ENCODE peak calls at places on chromosome 3, in eight cellular contexts. W is activated B cell treated with CpG ODN at 0.5 μM for 24 hours, I is progenitor cell of endocrine pancreas, C is SK-N-SH, B is fibroblast of pulmonary artery, E is mucosa of descending colon, P is right atrium auricular region, K is cardiac fibroblast. T is an unnamed sample.

GRCh38 chr3:48561045-48561736 is 2.4 kb downstream of the UCN2 start:
- DNase-seq in W (no peak), I (peak), C (peak), B (peak), E (peak), P (peak), K (peak), T (no peak)

GRCh38 chr3:81451140-81451539 is 310.3 kb downstream of the GBE1 start:
- DNase-seq in W (no peak), I (no peak), C (no peak), B (no peak), E (no peak), P (no peak), K (no peak), T (no peak)

GRCh38 chr3:161291191-161291901 is 70.2 kb downstream of the NMD3 start:
- DNase-seq in W (no peak), I (no peak), C (no peak), B (no peak), E (no peak), P (no peak), K (no peak), T (no peak)

GRCh38 chr3:67302419-67302979 is 304.4 kb downstream of the KBTBD8 start:
- DNase-seq in W (no peak), I (no peak), C (no peak), B (no peak), E (no peak), P (no peak), K (no peak), T (no peak)

GRCh38 chr3:173396191-173397041 is 1.1 kb upstream of the NLGN1 start:
- DNase-seq in W (no peak), I (no peak), C (peak), B (peak), E (no peak), P (no peak), K (peak), T (no peak)

GRCh38 chr3:42055291-42055690 is 35.9 kb upstream of the TRAK1 start:
- DNase-seq in W (no peak), I (no peak), C (no peak), B (peak), E (no peak), P (no peak), K (peak), T (no peak)

GRCh38 chr3:120416868-120417267 is 33.9 kb downstream of the FSTL1 start:
- DNase-seq in W (no peak), I (no peak), C (no peak), B (no peak), E (peak), P (no peak), K (no peak), T (no peak)

GRCh38 chr3:123768480-123769359 is 115.4 kb downstream of the MYLK start:
- DNase-seq in W (no peak), I (no peak), C (peak), B (no peak), E (no peak), P (no peak), K (no peak), T (no peak)

GRCh38 chr3:30689202-30689641 is 82.8 kb downstream of the TGFBR2 start:
- DNase-seq in W (no peak), I (no peak), C (peak), B (peak), E (peak), P (no peak), K (peak), T (no peak)

GRCh38 chr3:177742273-177742672 is 545.0 kb upstream of the TBL1XR1 start:
- DNase-seq in W (no peak), I (no peak), C (no peak), B (no peak), E (no peak), P (no peak), K (no peak), T (no peak)

GRCh38 chr3:149542375-149543312 is 68.1 kb downstream of the TM4SF4 start:
- DNase-seq in W (no peak), I (no peak), C (no peak), B (no peak), E (no peak), P (no peak), K (peak), T (no peak)

GRCh38 chr3:69048990-69049389 is 3.1 kb downstream of the TMF1 start:
- DNase-seq in W (no peak), I (no peak), C (no peak), B (no peak), E (no peak), P (no peak), K (no peak), T (no peak)

GRCh38 chr3:158725348-158725966 is 6.8 kb downstream of the RARRES1 start:
- DNase-seq in W (no peak), I (no peak), C (no peak), B (peak), E (peak), P (peak), K (peak), T (no peak)

DNA sequence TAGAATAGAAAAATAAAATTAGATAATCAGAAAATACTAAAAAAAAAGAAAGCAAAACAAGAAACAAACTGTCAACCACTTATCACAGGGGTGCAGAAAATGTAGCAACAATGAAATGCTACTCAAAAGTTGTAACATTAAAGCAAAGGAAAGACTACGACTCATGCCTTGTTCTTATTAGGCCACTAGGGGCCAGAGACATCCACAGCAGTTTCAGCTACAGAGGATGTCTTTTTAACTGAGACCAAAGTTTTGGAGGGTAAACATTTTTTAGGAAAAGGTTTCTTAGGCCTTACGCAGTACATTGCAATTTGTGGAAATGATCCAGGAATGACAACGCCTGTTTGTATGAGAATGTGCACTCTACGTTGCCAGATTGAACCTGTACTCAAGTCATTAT is 15.4 kb upstream of the CADM2 start:
- DNase-seq in W (no peak), I (no peak), C (peak), B (no peak), E (no peak), P (no peak), K (no peak), T (no peak)
- TF ChIP-seq CTCF in W (no peak), I (peak), C (peak), B (no peak), E (no peak), P (no peak), K (no peak), T (no peak)

GRCh38 chr3:43260412-43260811 is 25.9 kb upstream of the SNRK start:
- DNase-seq in W (no peak), I (no peak), C (peak), B (no peak), E (no peak), P (no peak), K (peak), T (no peak)
- TF ChIP-seq CTCF in W (no peak), I (no peak), C (no peak), B (peak), E (no peak), P (no peak), K (peak), T (no peak)

DNA sequence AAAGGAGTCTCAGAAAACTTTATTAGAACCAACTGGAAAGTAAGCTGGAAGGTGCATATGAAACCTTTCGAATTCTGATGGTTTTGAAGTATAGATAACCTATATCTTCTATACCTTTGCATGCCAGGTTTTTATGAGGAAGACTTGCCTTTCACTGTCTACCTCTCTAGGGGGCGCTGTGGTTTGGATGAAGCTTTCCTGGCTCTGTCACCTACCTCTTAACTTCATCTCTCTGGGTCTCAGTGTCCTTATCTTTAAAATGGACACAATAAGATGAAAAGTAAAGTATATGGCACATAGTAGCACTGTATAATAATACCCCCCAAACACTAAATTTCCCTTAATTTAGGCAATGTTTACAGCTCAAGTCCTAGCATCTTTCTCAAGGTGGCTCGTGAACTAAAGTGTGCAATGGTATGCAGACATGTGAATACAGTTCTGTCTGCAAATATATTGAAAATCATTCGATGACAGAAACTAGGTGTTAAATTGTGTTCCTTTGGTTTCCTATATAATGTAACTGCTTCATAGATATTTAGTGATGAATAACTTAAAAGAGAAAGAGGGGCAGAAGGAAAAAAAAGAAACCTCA is 314.3 kb downstream of the CHST2 start:
- DNase-seq in W (no peak), I (no peak), C (peak), B (no peak), E (peak), P (no peak), K (peak), T (no peak)
- TF ChIP-seq CTCF in W (no peak), I (peak), C (peak), B (peak), E (peak), P (no peak), K (peak), T (peak)

DNA sequence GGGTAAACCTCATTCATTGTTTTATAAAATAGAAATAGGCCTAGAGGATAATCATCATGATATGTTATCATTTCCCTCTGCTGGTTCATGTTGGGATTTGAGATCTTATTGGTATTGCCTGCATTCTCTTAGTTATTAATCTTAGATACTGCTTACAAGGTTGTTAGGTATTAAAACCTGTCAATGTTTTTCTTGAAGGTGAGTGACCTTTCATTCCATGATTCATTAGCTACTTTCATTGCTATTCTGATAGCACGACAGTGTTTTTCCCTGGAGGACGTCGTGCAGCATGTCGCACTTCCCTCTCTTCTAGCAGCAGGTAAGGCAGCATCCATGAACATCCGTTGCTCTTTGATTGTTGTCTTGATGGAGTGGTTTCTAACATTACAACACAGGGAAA is 17.1 kb downstream of the P2RY12 start:
- DNase-seq in W (no peak), I (no peak), C (no peak), B (no peak), E (no peak), P (no peak), K (no peak), T (no peak)
- TF ChIP-seq CTCF in W (no peak), I (no peak), C (no peak), B (no peak), E (no peak), P (no peak), K (no peak), T (no peak)

T was measured in natural killer cell.